ENCODE peak calls at places on chromosome 1, in five cellular contexts. W is epithelial cell of proximal tubule, R is GM18507, J is immature natural killer cell, Y is stomach. F is an unnamed sample.

GRCh38 chr1:207763091-207763490 is 11.2 kb downstream of the CD46 start:
- DNase-seq in W (no peak), R (no peak), J (no peak), Y (no peak), F (no peak)

GRCh38 chr1:151518936-151519335 is 7.7 kb downstream of the CGN start:
- DNase-seq in W (no peak), R (no peak), J (no peak), Y (no peak), F (no peak)

GRCh38 chr1:191993549-191993948 is 164.7 kb upstream of the RGS18 start:
- DNase-seq in W (no peak), R (no peak), J (no peak), Y (no peak), F (no peak)

GRCh38 chr1:104932949-104933679 is 1183.4 kb downstream of the AMY1C start:
- DNase-seq in W (no peak), R (no peak), J (no peak), Y (no peak), F (no peak)

GRCh38 chr1:50967416-50968020 is 2.5 kb upstream of the CDKN2C start:
- DNase-seq in W (no peak), R (no peak), J (no peak), Y (no peak), F (peak)

GRCh38 chr1:22317920-22318243 is 133.8 kb upstream of the ZBTB40 start:
- DNase-seq in W (no peak), R (no peak), J (no peak), Y (no peak), F (no peak)

GRCh38 chr1:176033474-176033873 is 173.6 kb downstream of the COP1 start:
- DNase-seq in W (no peak), R (no peak), J (no peak), Y (no peak), F (no peak)

GRCh38 chr1:4624801-4625200 is 29.6 kb upstream of the AJAP1 start:
- DNase-seq in W (no peak), R (no peak), J (no peak), Y (no peak), F (no peak)

GRCh38 chr1:170010443-170010842 is 64.1 kb downstream of the KIFAP3 start:
- DNase-seq in W (no peak), R (no peak), J (no peak), Y (no peak), F (no peak)

GRCh38 chr1:38581396-38581795 is 278.2 kb downstream of the RRAGC start:
- DNase-seq in W (no peak), R (no peak), J (no peak), Y (no peak), F (no peak)

GRCh38 chr1:59291566-59291965 is 5.3 kb upstream of the FGGY start:
- DNase-seq in W (no peak), R (no peak), J (no peak), Y (no peak), F (no peak)

GRCh38 chr1:221939598-221939997 is 197.7 kb upstream of the DUSP10 start:
- DNase-seq in W (no peak), R (no peak), J (no peak), Y (no peak), F (no peak)

GRCh38 chr1:210978316-210978993 is 155.5 kb downstream of the KCNH1 start:
- DNase-seq in W (peak), R (no peak), J (no peak), Y (no peak), F (no peak)

GRCh38 chr1:26081267-26082019 is 14.0 kb upstream of the TRIM63 start:
- DNase-seq in W (no peak), R (no peak), J (no peak), Y (no peak), F (peak)

GRCh38 chr1:85579619-85580018 is 942 bp upstream of the CCN1 start:
- DNase-seq in W (no peak), R (no peak), J (no peak), Y (no peak), F (peak)

GRCh38 chr1:230340778-230341546 is 85.2 kb downstream of the PGBD5 start:
- DNase-seq in W (no peak), R (no peak), J (no peak), Y (no peak), F (peak)

GRCh38 chr1:174998569-174999215 is 1.1 kb upstream of the CACYBP start:
- DNase-seq in W (no peak), R (no peak), J (peak), Y (peak), F (peak)

GRCh38 chr1:107454786-107455185 is 313.9 kb downstream of the NTNG1 start:
- DNase-seq in W (no peak), R (no peak), J (no peak), Y (no peak), F (no peak)

GRCh38 chr1:46134660-46135331 is 2.4 kb upstream of the PIK3R3 start:
- DNase-seq in W (peak), R (no peak), J (no peak), Y (no peak), F (peak)

GRCh38 chr1:227253065-227253464 is 65.2 kb downstream of the CDC42BPA start:
- DNase-seq in W (no peak), R (no peak), J (no peak), Y (no peak), F (no peak)

GRCh38 chr1:100250807-100251206 is 1.2 kb upstream of the DBT start:
- DNase-seq in W (no peak), R (no peak), J (no peak), Y (no peak), F (no peak)

GRCh38 chr1:173420330-173420806 is 56.8 kb upstream of the PRDX6 start:
- DNase-seq in W (no peak), R (no peak), J (peak), Y (peak), F (peak)

GRCh38 chr1:50251592-50252165 is 143.0 kb downstream of the ELAVL4 start:
- DNase-seq in W (no peak), R (peak), J (no peak), Y (no peak), F (no peak)

GRCh38 chr1:235169986-235170385 is 8.9 kb upstream of the RBM34 start:
- DNase-seq in W (no peak), R (no peak), J (no peak), Y (no peak), F (no peak)